ENCODE peak calls at places on chromosomes 5 and 9, in seven cellular contexts. V, R, C, G, M, H and N are unnamed samples.

GRCh38 chr9:35489313-35490154 is at the start of gene RUSC2:
- DNase-seq in V (peak), R (peak), C (peak), G (peak), M (peak), H (peak), N (peak)

GRCh38 chr9:14768561-14769234 is 46.2 kb upstream of the CER1 start:
- DNase-seq in V (peak), R (peak), C (no peak), G (peak), M (no peak), H (no peak), N (no peak)

GRCh38 chr9:132670816-132671371 is 630 bp downstream of the GTF3C4 start:
- DNase-seq in V (peak), R (peak), C (no peak), G (no peak), M (peak), H (no peak), N (no peak)

GRCh38 chr5:125485003-125485641 is 738.7 kb upstream of the ZNF608 start:
- DNase-seq in V (peak), R (peak), C (peak), G (peak), M (peak), H (peak), N (no peak)

GRCh38 chr9:135022191-135022870 is 65.1 kb upstream of the OLFM1 start:
- DNase-seq in V (no peak), R (no peak), C (no peak), G (no peak), M (no peak), H (peak), N (no peak)

GRCh38 chr5:171953860-171954701 is 52.4 kb downstream of the FBXW11 start:
- DNase-seq in V (peak), R (peak), C (no peak), G (no peak), M (no peak), H (no peak), N (no peak)

GRCh38 chr9:134544388-134545212 is 97.0 kb upstream of the COL5A1 start:
- DNase-seq in V (peak), R (peak), C (no peak), G (peak), M (no peak), H (no peak), N (no peak)

GRCh38 chr9:121478816-121479676 is 20.6 kb downstream of the GGTA1 start:
- DNase-seq in V (no peak), R (no peak), C (no peak), G (no peak), M (no peak), H (no peak), N (no peak)

GRCh38 chr9:89606567-89607311 is 1.9 kb downstream of the GADD45G start:
- DNase-seq in V (peak), R (peak), C (peak), G (peak), M (peak), H (peak), N (no peak)

GRCh38 chr5:132283423-132284043 is 10.7 kb upstream of the SLC22A4 start:
- DNase-seq in V (peak), R (peak), C (no peak), G (no peak), M (no peak), H (no peak), N (peak)

GRCh38 chr9:129650680-129651235 is 8.8 kb upstream of the ASB6 start:
- DNase-seq in V (peak), R (no peak), C (no peak), G (no peak), M (no peak), H (no peak), N (no peak)

GRCh38 chr9:134656334-134657034 is 14.9 kb downstream of the COL5A1 start:
- DNase-seq in V (peak), R (no peak), C (no peak), G (no peak), M (no peak), H (no peak), N (no peak)

GRCh38 chr5:6827815-6828214 is 114.6 kb downstream of the TENT4A start:
- DNase-seq in V (no peak), R (peak), C (no peak), G (no peak), M (no peak), H (no peak), N (peak)

GRCh38 chr9:118222375-118222774 is 518.2 kb downstream of the TLR4 start:
- DNase-seq in V (no peak), R (peak), C (no peak), G (no peak), M (no peak), H (no peak), N (no peak)

GRCh38 chr5:102971693-102972293 is 148.1 kb downstream of the GIN1 start:
- DNase-seq in V (peak), R (peak), C (no peak), G (no peak), M (no peak), H (no peak), N (no peak)

GRCh38 chr5:172140866-172141265 is 47.2 kb downstream of the STK10 start:
- DNase-seq in V (no peak), R (no peak), C (no peak), G (no peak), M (no peak), H (no peak), N (no peak)

GRCh38 chr9:91234523-91234922 is 127.2 kb downstream of the AUH start:
- DNase-seq in V (peak), R (peak), C (no peak), G (no peak), M (no peak), H (no peak), N (no peak)

GRCh38 chr5:72937517-72938061 is 18.3 kb upstream of the FCHO2 start:
- DNase-seq in V (no peak), R (no peak), C (no peak), G (no peak), M (no peak), H (no peak), N (no peak)

GRCh38 chr5:81167544-81167943 is 65.6 kb upstream of the CKMT2 start:
- DNase-seq in V (no peak), R (peak), C (no peak), G (no peak), M (no peak), H (no peak), N (no peak)

GRCh38 chr9:89677696-89678393 is 73.0 kb downstream of the GADD45G start:
- DNase-seq in V (no peak), R (no peak), C (no peak), G (no peak), M (no peak), H (no peak), N (no peak)

GRCh38 chr9:35746583-35746982 is 2.4 kb downstream of the GBA2 start:
- DNase-seq in V (no peak), R (no peak), C (no peak), G (no peak), M (peak), H (no peak), N (no peak)

GRCh38 chr5:113166285-113166684 is 189.7 kb downstream of the DCP2 start:
- DNase-seq in V (peak), R (no peak), C (no peak), G (no peak), M (no peak), H (no peak), N (no peak)

GRCh38 chr5:110105692-110106091 is 416.0 kb downstream of the MAN2A1 start:
- DNase-seq in V (peak), R (peak), C (no peak), G (no peak), M (no peak), H (no peak), N (no peak)

DNA sequence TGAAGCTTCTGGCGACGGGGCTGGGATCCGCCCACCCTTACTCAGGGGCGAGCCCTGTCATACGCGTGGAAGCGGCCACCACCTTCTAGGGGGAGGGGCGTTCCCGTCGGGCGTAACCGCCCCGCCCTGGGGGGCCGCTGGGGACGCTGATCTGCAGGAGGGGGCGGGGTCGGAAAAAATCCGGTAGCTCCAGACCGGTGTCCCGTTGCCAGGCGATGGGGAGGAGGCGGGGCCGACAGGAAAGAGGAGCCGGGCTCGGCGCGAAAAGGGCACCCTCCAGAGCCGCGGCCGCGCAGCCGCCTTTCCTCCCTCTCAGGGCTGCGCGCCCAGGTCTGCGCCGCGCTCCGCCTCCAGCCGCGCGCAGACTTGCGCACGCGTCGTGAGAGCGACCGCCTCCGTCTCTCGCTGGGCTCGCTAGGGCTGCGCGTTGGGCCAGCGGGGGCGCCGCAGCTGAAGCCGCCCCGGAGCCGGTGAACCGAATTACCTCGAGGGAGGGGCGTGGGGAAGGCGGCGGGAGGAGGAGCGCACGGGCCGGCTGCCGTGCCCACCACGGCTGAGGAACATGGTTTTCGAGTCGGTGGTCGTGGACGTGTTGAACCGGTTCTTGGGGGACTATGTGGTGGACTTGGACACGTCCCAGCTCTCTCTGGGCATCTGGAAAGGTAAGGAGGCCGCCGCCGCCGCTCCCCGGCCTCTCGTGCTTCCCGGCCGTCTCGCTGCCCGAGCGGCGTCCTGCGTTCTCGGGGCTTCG is at the start of gene VPS13A:
- DNase-seq in V (peak), R (peak), C (peak), G (peak), M (peak), H (peak), N (peak)
- TF ChIP-seq CTCF in V (no peak), R (peak), C (peak), G (no peak), M (peak), H (no peak), N (no peak)

GRCh38 chr5:138457532-138458275 is 7.6 kb upstream of the EGR1 start:
- DNase-seq in V (no peak), R (no peak), C (no peak), G (no peak), M (no peak), H (no peak), N (no peak)
- TF ChIP-seq CTCF in V (no peak), R (peak), C (no peak), G (no peak), M (no peak), H (no peak), N (no peak)

GRCh38 chr5:4563400-4563799 is 576.7 kb upstream of the ADAMTS16 start:
- DNase-seq in V (peak), R (peak), C (no peak), G (peak), M (no peak), H (no peak), N (no peak)
- TF ChIP-seq CTCF in V (no peak), R (no peak), C (no peak), G (peak), M (no peak), H (no peak), N (peak)

DNA sequence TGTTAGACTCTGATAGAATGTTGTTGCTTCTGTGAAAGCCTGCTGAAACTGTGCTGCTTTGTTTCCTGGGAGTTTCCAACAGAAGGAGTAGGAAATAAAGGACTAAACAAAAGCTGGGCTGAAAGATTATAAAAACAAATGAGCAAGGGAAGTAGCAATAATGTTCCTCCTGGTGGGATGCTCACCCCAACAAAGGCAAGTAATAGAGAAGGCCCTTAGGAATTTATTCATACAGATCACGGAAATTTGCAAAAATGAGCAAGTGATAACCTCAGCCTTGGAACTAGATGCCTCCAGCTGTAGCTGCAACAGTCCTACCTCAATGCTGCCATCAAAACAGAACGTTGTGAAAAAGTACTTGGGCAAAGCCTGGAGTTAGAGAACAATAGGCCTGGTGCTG is 1248.0 kb upstream of the C9orf72 start:
- DNase-seq in V (no peak), R (no peak), C (no peak), G (no peak), M (no peak), H (no peak), N (no peak)
- TF ChIP-seq CTCF in V (no peak), R (no peak), C (no peak), G (no peak), M (no peak), H (no peak), N (no peak)

GRCh38 chr9:73444821-73445220 is 293.2 kb downstream of the ANXA1 start:
- DNase-seq in V (no peak), R (no peak), C (no peak), G (no peak), M (no peak), H (no peak), N (no peak)
- TF ChIP-seq CTCF in V (no peak), R (no peak), C (no peak), G (no peak), M (no peak), H (no peak), N (no peak)

DNA sequence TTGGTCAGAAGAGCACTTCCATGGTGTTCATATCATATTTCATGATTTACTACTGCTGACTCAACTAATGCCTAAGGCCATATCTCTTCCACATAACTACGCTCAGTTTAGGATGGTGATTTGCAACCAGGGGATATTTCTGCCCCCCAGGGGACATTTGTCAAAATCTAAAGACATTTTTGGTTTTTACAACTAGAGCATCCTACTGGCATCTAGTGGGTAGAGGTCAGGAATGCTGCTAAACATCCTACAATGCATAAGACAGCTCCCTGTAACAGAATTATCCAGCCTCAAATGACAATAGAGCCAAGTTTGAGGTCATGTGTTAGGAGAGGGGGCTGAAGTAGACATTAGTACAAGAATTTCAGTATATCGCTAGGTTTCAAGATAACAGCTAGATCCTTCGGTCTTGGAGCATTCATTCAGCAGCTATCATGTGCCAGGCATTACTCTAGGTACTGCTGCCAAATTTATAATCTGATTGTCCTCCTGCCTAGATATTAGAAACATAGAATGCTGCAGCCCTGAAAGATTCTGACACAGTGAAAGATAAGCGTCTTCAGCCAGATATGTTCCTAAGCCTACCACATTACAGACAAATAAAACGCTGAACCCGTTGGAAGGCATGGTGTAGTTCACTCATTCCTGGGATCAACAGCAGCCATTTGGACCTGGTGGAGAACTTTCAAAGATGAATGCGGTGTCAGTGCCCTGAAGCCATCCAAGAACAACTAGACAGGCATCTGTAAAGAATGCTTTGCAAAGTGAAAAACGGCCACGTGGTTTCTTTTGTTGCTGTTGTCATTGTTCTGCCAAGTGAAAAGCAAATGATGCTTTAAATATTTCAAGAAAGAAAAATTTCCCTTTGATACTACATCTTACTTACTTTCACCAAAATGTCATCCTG is 55.5 kb upstream of the FST start:
- DNase-seq in V (peak), R (no peak), C (no peak), G (no peak), M (no peak), H (no peak), N (no peak)
- TF ChIP-seq CTCF in V (no peak), R (no peak), C (no peak), G (no peak), M (no peak), H (no peak), N (no peak)

GRCh38 chr9:36835271-36835996 is 198.6 kb downstream of the PAX5 start:
- DNase-seq in V (no peak), R (no peak), C (no peak), G (no peak), M (no peak), H (no peak), N (no peak)

GRCh38 chr9:36834736-36835135 is 199.3 kb downstream of the PAX5 start:
- DNase-seq in V (no peak), R (no peak), C (no peak), G (no peak), M (no peak), H (no peak), N (no peak)

GRCh38 chr9:36832232-36832795 is 201.8 kb downstream of the PAX5 start:
- DNase-seq in V (no peak), R (no peak), C (no peak), G (no peak), M (no peak), H (no peak), N (no peak)

GRCh38 chr9:36831381-36832231 is 202.5 kb downstream of the PAX5 start:
- DNase-seq in V (no peak), R (no peak), C (no peak), G (no peak), M (no peak), H (no peak), N (no peak)

GRCh38 chr9:36833954-36834353 is 200.1 kb downstream of the PAX5 start:
- DNase-seq in V (no peak), R (no peak), C (no peak), G (no peak), M (no peak), H (no peak), N (no peak)
- TF ChIP-seq CTCF in V (no peak), R (no peak), C (no peak), G (no peak), M (no peak), H (no peak), N (no peak)

GRCh38 chr5:173917788-173918786 is 29.9 kb downstream of the CPEB4 start:
- DNase-seq in V (peak), R (peak), C (peak), G (peak), M (peak), H (peak), N (no peak)
- TF ChIP-seq CTCF in V (no peak), R (no peak), C (no peak), G (no peak), M (no peak), H (no peak), N (no peak)

GRCh38 chr5:126536874-126537273 is 58.1 kb downstream of the ALDH7A1 start:
- DNase-seq in V (no peak), R (no peak), C (no peak), G (no peak), M (no peak), H (no peak), N (peak)
- TF ChIP-seq CTCF in V (peak), R (no peak), C (no peak), G (no peak), M (no peak), H (no peak), N (peak)